ENCODE peak calls at places on chromosomes 2 and 18, in ten cellular contexts. One of them, this sample, is unnamed.

GRCh38 chr2:88600038-88600465 is 27.2 kb downstream of the EIF2AK3 start:
- DNase-seq in brain microvascular endothelial cell: peak
- DNase-seq in neural progenitor cell: peak
- DNase-seq in spleen: no peak
- DNase-seq in psoas muscle: no peak
- DNase-seq in tibial nerve: no peak
- DNase-seq in breast epithelium: no peak
- DNase-seq in PC-3: peak
- DNase-seq in kidney: no peak
- DNase-seq in aorta: no peak
- DNase-seq in this sample: no peak

GRCh38 chr2:127047716-127048617 is 59.0 kb downstream of the BIN1 start:
- DNase-seq in neural progenitor cell: no peak
- DNase-seq in breast epithelium: peak
- DNase-seq in spleen: no peak
- DNase-seq in brain microvascular endothelial cell: no peak
- DNase-seq in psoas muscle: no peak
- DNase-seq in kidney: peak
- DNase-seq in tibial nerve: no peak
- DNase-seq in PC-3: no peak
- DNase-seq in aorta: peak
- DNase-seq in this sample: no peak

GRCh38 chr2:27723372-27724144 is 48.0 kb upstream of the MRPL33 start:
- DNase-seq in brain microvascular endothelial cell: peak
- DNase-seq in aorta: peak
- DNase-seq in neural progenitor cell: peak
- DNase-seq in PC-3: peak
- DNase-seq in tibial nerve: peak
- DNase-seq in spleen: no peak
- DNase-seq in breast epithelium: peak
- DNase-seq in kidney: no peak
- DNase-seq in psoas muscle: peak
- DNase-seq in this sample: peak

GRCh38 chr2:114022360-114023085 is 132.6 kb downstream of the ACTR3 start:
- DNase-seq in brain microvascular endothelial cell: peak
- DNase-seq in breast epithelium: no peak
- DNase-seq in psoas muscle: no peak
- DNase-seq in kidney: no peak
- DNase-seq in tibial nerve: no peak
- DNase-seq in neural progenitor cell: no peak
- DNase-seq in PC-3: peak
- DNase-seq in spleen: no peak
- DNase-seq in aorta: no peak
- DNase-seq in this sample: no peak

GRCh38 chr2:64122358-64122757 is 21.9 kb downstream of the PELI1 start:
- DNase-seq in tibial nerve: no peak
- DNase-seq in brain microvascular endothelial cell: no peak
- DNase-seq in PC-3: no peak
- DNase-seq in kidney: no peak
- DNase-seq in psoas muscle: no peak
- DNase-seq in aorta: no peak
- DNase-seq in neural progenitor cell: no peak
- DNase-seq in spleen: no peak
- DNase-seq in breast epithelium: no peak
- DNase-seq in this sample: no peak

GRCh38 chr2:151999058-151999457 is 99.8 kb downstream of the CACNB4 start:
- DNase-seq in breast epithelium: no peak
- DNase-seq in neural progenitor cell: peak
- DNase-seq in brain microvascular endothelial cell: peak
- DNase-seq in spleen: no peak
- DNase-seq in aorta: no peak
- DNase-seq in psoas muscle: peak
- DNase-seq in tibial nerve: peak
- DNase-seq in PC-3: peak
- DNase-seq in kidney: no peak
- DNase-seq in this sample: no peak

GRCh38 chr2:138718405-138718804 is 61.8 kb downstream of the NXPH2 start:
- DNase-seq in breast epithelium: no peak
- DNase-seq in kidney: no peak
- DNase-seq in spleen: no peak
- DNase-seq in brain microvascular endothelial cell: no peak
- DNase-seq in psoas muscle: no peak
- DNase-seq in tibial nerve: no peak
- DNase-seq in aorta: no peak
- DNase-seq in PC-3: no peak
- DNase-seq in neural progenitor cell: no peak
- DNase-seq in this sample: no peak

GRCh38 chr18:9100796-9101195 is 1.7 kb upstream of the NDUFV2 start:
- DNase-seq in neural progenitor cell: no peak
- DNase-seq in aorta: no peak
- DNase-seq in kidney: no peak
- DNase-seq in tibial nerve: no peak
- DNase-seq in spleen: no peak
- DNase-seq in breast epithelium: no peak
- DNase-seq in psoas muscle: no peak
- DNase-seq in PC-3: peak
- DNase-seq in brain microvascular endothelial cell: no peak
- DNase-seq in this sample: no peak

GRCh38 chr2:229922449-229923386 is at the start of gene FBXO36:
- DNase-seq in PC-3: peak
- DNase-seq in tibial nerve: peak
- DNase-seq in spleen: peak
- DNase-seq in psoas muscle: peak
- DNase-seq in neural progenitor cell: peak
- DNase-seq in brain microvascular endothelial cell: peak
- DNase-seq in aorta: peak
- DNase-seq in kidney: peak
- DNase-seq in breast epithelium: peak
- DNase-seq in this sample: peak

GRCh38 chr2:229917793-229918192 is 4.0 kb downstream of the TRIP12 start:
- DNase-seq in spleen: no peak
- DNase-seq in tibial nerve: no peak
- DNase-seq in breast epithelium: no peak
- DNase-seq in brain microvascular endothelial cell: no peak
- DNase-seq in neural progenitor cell: no peak
- DNase-seq in kidney: no peak
- DNase-seq in PC-3: no peak
- DNase-seq in aorta: no peak
- DNase-seq in psoas muscle: no peak
- DNase-seq in this sample: no peak

GRCh38 chr2:229921892-229922448 is at the start of gene TRIP12:
- DNase-seq in aorta: peak
- DNase-seq in spleen: peak
- DNase-seq in tibial nerve: peak
- DNase-seq in PC-3: peak
- DNase-seq in kidney: peak
- DNase-seq in brain microvascular endothelial cell: peak
- DNase-seq in psoas muscle: peak
- DNase-seq in breast epithelium: peak
- DNase-seq in neural progenitor cell: peak
- DNase-seq in this sample: peak

GRCh38 chr2:229921101-229921891 is 513 bp downstream of the TRIP12 start:
- DNase-seq in PC-3: peak
- DNase-seq in brain microvascular endothelial cell: peak
- DNase-seq in neural progenitor cell: peak
- DNase-seq in tibial nerve: peak
- DNase-seq in aorta: peak
- DNase-seq in psoas muscle: peak
- DNase-seq in breast epithelium: peak
- DNase-seq in kidney: peak
- DNase-seq in spleen: peak
- DNase-seq in this sample: peak

DNA sequence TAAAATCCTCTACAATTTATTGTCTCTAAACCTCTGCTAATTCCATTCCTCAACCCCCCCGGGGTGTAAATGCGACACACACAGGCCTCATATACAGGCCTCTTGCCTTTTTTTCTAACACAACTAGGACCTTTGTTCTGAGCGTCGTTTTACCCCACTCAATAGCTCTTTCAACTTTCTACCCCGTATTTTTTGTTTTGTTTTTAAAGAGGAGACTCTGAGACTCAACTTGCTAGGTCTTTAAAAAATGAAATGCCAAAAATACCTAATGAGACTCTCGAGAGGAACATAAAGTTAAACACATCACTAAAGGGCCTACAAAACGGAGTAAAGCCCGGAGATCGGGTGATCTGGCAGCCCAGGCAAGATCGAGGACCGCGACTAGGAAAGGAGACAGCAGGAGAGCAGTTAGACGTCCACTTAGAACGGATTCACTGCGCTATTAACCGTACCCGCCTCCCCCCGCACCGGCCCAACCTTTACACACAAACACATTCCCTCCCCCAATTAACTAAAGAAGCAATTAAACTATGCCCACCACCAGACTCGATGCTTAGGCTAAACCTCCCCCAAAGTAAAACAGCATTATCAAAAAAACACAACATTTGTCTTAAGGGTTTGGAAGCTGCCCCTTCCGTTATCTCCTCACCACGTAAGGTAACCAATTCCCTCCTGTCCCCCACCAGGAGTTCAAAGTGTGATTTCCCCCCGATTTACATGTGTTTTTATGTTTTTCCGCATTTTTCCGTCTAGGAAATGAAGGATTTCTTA is 1.6 kb downstream of the TRIP12 start:
- DNase-seq in tibial nerve: no peak
- DNase-seq in neural progenitor cell: peak
- DNase-seq in brain microvascular endothelial cell: no peak
- DNase-seq in breast epithelium: no peak
- DNase-seq in aorta: no peak
- DNase-seq in psoas muscle: no peak
- DNase-seq in kidney: no peak
- DNase-seq in PC-3: no peak
- DNase-seq in spleen: peak
- DNase-seq in this sample: no peak
- H3K27ac ChIP-seq in tibial nerve: peak
- H3K27ac ChIP-seq in neural progenitor cell: peak
- H3K27ac ChIP-seq in brain microvascular endothelial cell: peak
- H3K27ac ChIP-seq in breast epithelium: peak
- H3K27ac ChIP-seq in aorta: peak
- H3K27ac ChIP-seq in psoas muscle: peak
- H3K27ac ChIP-seq in kidney: peak
- H3K27ac ChIP-seq in PC-3: no peak
- H3K27ac ChIP-seq in spleen: peak
- H3K27ac ChIP-seq in this sample: peak

GRCh38 chr2:23532311-23533013 is 147.5 kb downstream of the KLHL29 start:
- DNase-seq in kidney: no peak
- DNase-seq in brain microvascular endothelial cell: no peak
- DNase-seq in neural progenitor cell: no peak
- DNase-seq in psoas muscle: no peak
- DNase-seq in spleen: no peak
- DNase-seq in PC-3: no peak
- DNase-seq in aorta: no peak
- DNase-seq in breast epithelium: no peak
- DNase-seq in tibial nerve: no peak
- DNase-seq in this sample: no peak
- H3K27ac ChIP-seq in kidney: no peak
- H3K27ac ChIP-seq in brain microvascular endothelial cell: no peak
- H3K27ac ChIP-seq in neural progenitor cell: no peak
- H3K27ac ChIP-seq in psoas muscle: no peak
- H3K27ac ChIP-seq in spleen: peak
- H3K27ac ChIP-seq in PC-3: no peak
- H3K27ac ChIP-seq in aorta: no peak
- H3K27ac ChIP-seq in breast epithelium: peak
- H3K27ac ChIP-seq in tibial nerve: peak
- H3K27ac ChIP-seq in this sample: peak

GRCh38 chr18:22682720-22683119 is 250.4 kb upstream of the RBBP8 start:
- DNase-seq in aorta: no peak
- DNase-seq in spleen: no peak
- DNase-seq in psoas muscle: no peak
- DNase-seq in tibial nerve: no peak
- DNase-seq in breast epithelium: no peak
- DNase-seq in brain microvascular endothelial cell: no peak
- DNase-seq in kidney: no peak
- DNase-seq in PC-3: no peak
- DNase-seq in neural progenitor cell: no peak
- DNase-seq in this sample: no peak

GRCh38 chr18:22683786-22684185 is 249.3 kb upstream of the RBBP8 start:
- DNase-seq in aorta: no peak
- DNase-seq in kidney: no peak
- DNase-seq in brain microvascular endothelial cell: no peak
- DNase-seq in spleen: no peak
- DNase-seq in neural progenitor cell: no peak
- DNase-seq in PC-3: no peak
- DNase-seq in tibial nerve: no peak
- DNase-seq in psoas muscle: no peak
- DNase-seq in breast epithelium: no peak
- DNase-seq in this sample: no peak

GRCh38 chr18:22685788-22686187 is 247.3 kb upstream of the RBBP8 start:
- DNase-seq in PC-3: no peak
- DNase-seq in breast epithelium: no peak
- DNase-seq in psoas muscle: no peak
- DNase-seq in kidney: no peak
- DNase-seq in neural progenitor cell: no peak
- DNase-seq in tibial nerve: no peak
- DNase-seq in aorta: no peak
- DNase-seq in brain microvascular endothelial cell: no peak
- DNase-seq in spleen: no peak
- DNase-seq in this sample: no peak

GRCh38 chr18:22683196-22683676 is 249.9 kb upstream of the RBBP8 start:
- DNase-seq in tibial nerve: peak
- DNase-seq in neural progenitor cell: no peak
- DNase-seq in aorta: peak
- DNase-seq in spleen: no peak
- DNase-seq in brain microvascular endothelial cell: peak
- DNase-seq in kidney: peak
- DNase-seq in breast epithelium: peak
- DNase-seq in psoas muscle: peak
- DNase-seq in PC-3: peak
- DNase-seq in this sample: no peak

GRCh38 chr18:22684268-22684667 is 248.9 kb upstream of the RBBP8 start:
- DNase-seq in PC-3: no peak
- DNase-seq in breast epithelium: no peak
- DNase-seq in spleen: no peak
- DNase-seq in neural progenitor cell: no peak
- DNase-seq in brain microvascular endothelial cell: no peak
- DNase-seq in psoas muscle: no peak
- DNase-seq in tibial nerve: no peak
- DNase-seq in kidney: no peak
- DNase-seq in aorta: no peak
- DNase-seq in this sample: no peak
- H3K27ac ChIP-seq in PC-3: peak
- H3K27ac ChIP-seq in breast epithelium: no peak
- H3K27ac ChIP-seq in spleen: no peak
- H3K27ac ChIP-seq in neural progenitor cell: no peak
- H3K27ac ChIP-seq in brain microvascular endothelial cell: peak
- H3K27ac ChIP-seq in psoas muscle: no peak
- H3K27ac ChIP-seq in tibial nerve: no peak
- H3K27ac ChIP-seq in kidney: no peak
- H3K27ac ChIP-seq in aorta: no peak
- H3K27ac ChIP-seq in this sample: no peak

DNA sequence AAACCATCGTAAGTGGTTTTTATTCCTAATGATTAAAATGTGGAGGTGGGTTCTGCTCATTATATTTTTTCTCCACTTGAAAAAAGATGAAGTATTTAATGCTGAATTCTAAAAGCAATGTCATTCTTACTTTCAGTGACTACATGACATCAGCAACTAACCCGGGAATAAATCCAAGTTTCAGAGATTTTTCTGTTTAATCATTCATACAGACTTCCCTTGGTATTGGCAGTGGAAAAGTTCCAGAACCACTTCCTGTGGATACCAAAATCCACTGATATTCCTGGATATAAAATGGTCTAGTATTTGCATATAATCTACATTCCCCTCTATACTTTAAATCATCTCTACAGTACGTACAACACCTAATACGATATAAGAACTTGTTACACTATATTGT is 128.6 kb downstream of the ZNF532 start:
- DNase-seq in aorta: no peak
- DNase-seq in kidney: no peak
- DNase-seq in neural progenitor cell: no peak
- DNase-seq in tibial nerve: no peak
- DNase-seq in brain microvascular endothelial cell: peak
- DNase-seq in spleen: no peak
- DNase-seq in breast epithelium: no peak
- DNase-seq in psoas muscle: no peak
- DNase-seq in PC-3: peak
- DNase-seq in this sample: no peak
- H3K27ac ChIP-seq in aorta: no peak
- H3K27ac ChIP-seq in kidney: peak
- H3K27ac ChIP-seq in neural progenitor cell: no peak
- H3K27ac ChIP-seq in tibial nerve: peak
- H3K27ac ChIP-seq in brain microvascular endothelial cell: peak
- H3K27ac ChIP-seq in spleen: peak
- H3K27ac ChIP-seq in breast epithelium: peak
- H3K27ac ChIP-seq in psoas muscle: peak
- H3K27ac ChIP-seq in PC-3: peak
- H3K27ac ChIP-seq in this sample: no peak

This sample was measured in caudate nucleus.